ENCODE peak calls at places on chromosomes 12 and 14, in nine cellular contexts. I is mucosa of descending colon; Z is effector CD8-positive, alpha-beta T cell; R is stimulated activated CD4-positive, alpha-beta T cell treated with anti-CD3 and anti-CD28 coated beads, Interleukin-15, amount 100 ng/mL, for 48 hours; E is AG04450; S is NCI-H748 treated with DMSO at 0.1 percent for 48 hours; M is hippocampal formation; F is astrocyte of the spinal cord; Y is fibroblast of the aortic adventitia. C is an unnamed sample.

GRCh38 chr12:56081393-56082347 is 1.7 kb downstream of the ERBB3 start:
- DNase-seq in I (peak; percentile 78), Z (no peak), R (no peak), E (no peak), S (no peak), M (peak; percentile 52), F (no peak), Y (no peak), C (no peak)

GRCh38 chr14:96602186-96602585 is 100.0 kb downstream of the PAPOLA start:
- DNase-seq in I (no peak), Z (no peak), R (no peak), E (no peak), S (no peak), M (no peak), F (no peak), Y (no peak), C (no peak)

GRCh38 chr12:100942984-100943749 is 148.6 kb downstream of the ANO4 start:
- DNase-seq in I (no peak), Z (no peak), R (no peak), E (no peak), S (no peak), M (no peak), F (no peak), Y (peak; percentile 50), C (no peak)

GRCh38 chr12:55707841-55708694 is at the start of gene ITGA7:
- DNase-seq in I (peak; percentile 84), Z (peak; percentile 59), R (no peak), E (no peak), S (peak; percentile 78), M (no peak), F (no peak), Y (no peak), C (no peak)

GRCh38 chr12:75863475-75863874 is 168.1 kb downstream of the PHLDA1 start:
- DNase-seq in I (no peak), Z (no peak), R (no peak), E (no peak), S (peak; percentile 17), M (no peak), F (no peak), Y (no peak), C (no peak)

GRCh38 chr12:752673-753400 is 458 bp downstream of the WNK1 start:
- DNase-seq in I (peak; percentile 81), Z (peak; percentile 31), R (no peak), E (no peak), S (no peak), M (peak; percentile 55), F (peak; percentile 48), Y (peak; percentile 27), C (no peak)

GRCh38 chr12:52203126-52203921 is 11.5 kb upstream of the KRT80 start:
- DNase-seq in I (peak; percentile 67), Z (no peak), R (no peak), E (no peak), S (peak; percentile 10), M (no peak), F (peak; percentile 57), Y (peak; percentile 43), C (peak; percentile 95)

GRCh38 chr12:54075974-54076373 is 22.3 kb downstream of the HOXC4 start:
- DNase-seq in I (no peak), Z (no peak), R (no peak), E (no peak), S (no peak), M (no peak), F (no peak), Y (no peak), C (no peak)

GRCh38 chr12:45286621-45287020 is 70.7 kb downstream of the ANO6 start:
- DNase-seq in I (no peak), Z (no peak), R (no peak), E (no peak), S (no peak), M (no peak), F (no peak), Y (no peak), C (no peak)

GRCh38 chr12:55830601-55831406 is 1.4 kb upstream of the DNAJC14 start:
- DNase-seq in I (peak; percentile 88), Z (peak; percentile 32), R (no peak), E (no peak), S (peak; percentile 74), M (peak; percentile 74), F (peak; percentile 77), Y (peak; percentile 60), C (no peak)

GRCh38 chr14:42930058-42930457 is 1323.4 kb downstream of the LRFN5 start:
- DNase-seq in I (peak; percentile 25), Z (no peak), R (no peak), E (peak; percentile 39), S (no peak), M (no peak), F (no peak), Y (no peak), C (peak; percentile 66)

GRCh38 chr12:124036117-124037109 is 63.4 kb downstream of the ZNF664 start:
- DNase-seq in I (peak; percentile 44), Z (peak; percentile 10), R (no peak), E (peak; percentile 15), S (peak; percentile 21), M (peak; percentile 69), F (peak; percentile 63), Y (peak; percentile 70), C (no peak)

GRCh38 chr14:102209224-102209966 is 69.7 kb downstream of the WDR20 start:
- DNase-seq in I (no peak), Z (no peak), R (no peak), E (no peak), S (no peak), M (peak; percentile 81), F (no peak), Y (no peak), C (no peak)

GRCh38 chr14:71595441-71595840 is 336.8 kb upstream of the RGS6 start:
- DNase-seq in I (no peak), Z (no peak), R (no peak), E (no peak), S (no peak), M (no peak), F (no peak), Y (no peak), C (no peak)

GRCh38 chr12:48779869-48780268 is 9.0 kb downstream of the ADCY6 start:
- DNase-seq in I (no peak), Z (no peak), R (no peak), E (no peak), S (no peak), M (no peak), F (peak; percentile 78), Y (peak; percentile 94), C (no peak)

GRCh38 chr12:52251367-52252055 is 18.5 kb downstream of the KRT7 start:
- DNase-seq in I (no peak), Z (no peak), R (no peak), E (no peak), S (no peak), M (no peak), F (no peak), Y (no peak), C (no peak)

GRCh38 chr12:100987552-100988277 is 193.1 kb downstream of the ANO4 start:
- DNase-seq in I (no peak), Z (no peak), R (no peak), E (peak; percentile 11), S (no peak), M (no peak), F (peak; percentile 54), Y (peak; percentile 62), C (no peak)

C was measured in NCI-H2029.